ENCODE peak calls at places on chromosomes 2 and 18, in six cellular contexts. W, C, A, K, B and I are unnamed samples.

GRCh38 chr2:236997086-236997485 is 88.6 kb upstream of the COPS8 start:
- DNase-seq in W (no peak), C (no peak), A (no peak), K (no peak), B (no peak), I (no peak)

GRCh38 chr2:40105593-40105992 is 326.5 kb upstream of the THUMPD2 start:
- DNase-seq in W (peak), C (no peak), A (no peak), K (peak), B (peak), I (no peak)

GRCh38 chr18:23515911-23516546 is 12.7 kb downstream of the RMC1 start:
- DNase-seq in W (peak), C (peak), A (peak), K (peak), B (peak), I (peak)

GRCh38 chr2:238947920-238948710 is 100.2 kb downstream of the TWIST2 start:
- DNase-seq in W (peak), C (no peak), A (peak), K (peak), B (peak), I (no peak)

GRCh38 chr2:121147766-121148165 is 137.2 kb downstream of the TFCP2L1 start:
- DNase-seq in W (no peak), C (no peak), A (no peak), K (no peak), B (peak), I (no peak)

GRCh38 chr2:147204102-147204501 is 640.7 kb upstream of the ACVR2A start:
- DNase-seq in W (peak), C (no peak), A (no peak), K (no peak), B (no peak), I (no peak)

GRCh38 chr2:186595219-186595618 is 5.4 kb downstream of the ITGAV start:
- DNase-seq in W (no peak), C (no peak), A (no peak), K (peak), B (peak), I (no peak)

GRCh38 chr2:3595985-3596384 is 1.1 kb downstream of the COLEC11 start:
- DNase-seq in W (no peak), C (peak), A (no peak), K (no peak), B (no peak), I (no peak)

GRCh38 chr18:36300211-36300610 is 2.7 kb downstream of the FHOD3 start:
- DNase-seq in W (no peak), C (no peak), A (no peak), K (no peak), B (no peak), I (no peak)